ENCODE peak calls at places on chromosomes 6 and 20, in ten cellular contexts. R, G, B, D, W, F, I, L, Q and S are unnamed samples.

GRCh38 chr20:35561268-35561667 is 19.4 kb downstream of the ERGIC3 start:
- DNase-seq in R (peak), G (peak), B (peak), D (no peak), W (no peak), F (peak), I (peak), L (no peak), Q (no peak), S (peak)

GRCh38 chr6:30067460-30068139 is 602 bp downstream of the PPP1R11 start:
- DNase-seq in R (no peak), G (peak), B (no peak), D (no peak), W (no peak), F (no peak), I (no peak), L (no peak), Q (no peak), S (no peak)

GRCh38 chr20:44618318-44618731 is 33.2 kb downstream of the ADA start:
- DNase-seq in R (no peak), G (no peak), B (no peak), D (no peak), W (no peak), F (no peak), I (peak), L (no peak), Q (peak), S (no peak)

GRCh38 chr6:16314311-16314710 is 75.9 kb downstream of the GMPR start:
- DNase-seq in R (no peak), G (no peak), B (no peak), D (no peak), W (no peak), F (no peak), I (no peak), L (no peak), Q (no peak), S (no peak)

GRCh38 chr20:53940883-53941546 is 129.4 kb downstream of the BCAS1 start:
- DNase-seq in R (peak), G (no peak), B (peak), D (no peak), W (no peak), F (no peak), I (no peak), L (no peak), Q (no peak), S (no peak)

GRCh38 chr6:36829919-36830544 is 9.2 kb downstream of the CPNE5 start:
- DNase-seq in R (no peak), G (no peak), B (peak), D (no peak), W (no peak), F (peak), I (no peak), L (no peak), Q (no peak), S (no peak)

GRCh38 chr6:46023216-46023915 is 7.7 kb upstream of the CLIC5 start:
- DNase-seq in R (no peak), G (no peak), B (peak), D (no peak), W (no peak), F (no peak), I (no peak), L (no peak), Q (no peak), S (no peak)

GRCh38 chr6:148650941-148651540 is 95.8 kb upstream of the UST start:
- DNase-seq in R (no peak), G (no peak), B (peak), D (no peak), W (no peak), F (no peak), I (no peak), L (no peak), Q (no peak), S (no peak)

GRCh38 chr20:44017905-44018683 is 103.4 kb downstream of the TOX2 start:
- DNase-seq in R (peak), G (no peak), B (peak), D (peak), W (no peak), F (peak), I (no peak), L (no peak), Q (no peak), S (no peak)

GRCh38 chr20:8151371-8151770 is 19.3 kb downstream of the PLCB1 start:
- DNase-seq in R (no peak), G (no peak), B (peak), D (no peak), W (no peak), F (no peak), I (no peak), L (no peak), Q (no peak), S (no peak)

GRCh38 chr20:62704341-62704948 is 4.2 kb upstream of the NTSR1 start:
- DNase-seq in R (peak), G (peak), B (peak), D (peak), W (no peak), F (peak), I (no peak), L (no peak), Q (no peak), S (no peak)